ENCODE peak calls at places on chromosomes 6 and 20, in four cellular contexts. One of them, this sample, is unnamed.

GRCh38 chr20:17655286-17655651 is 26.8 kb downstream of the RRBP1 start:
- DNase-seq in K562: no peak
- DNase-seq in H1: no peak
- DNase-seq in GM12878: no peak
- DNase-seq in this sample: no peak

GRCh38 chr6:147192278-147192911 is 11.8 kb upstream of the STXBP5 start:
- DNase-seq in K562: no peak
- DNase-seq in GM12878: no peak
- DNase-seq in H1: no peak
- DNase-seq in this sample: peak; percentile 76

GRCh38 chr6:81625216-81625615 is 127.3 kb downstream of the TENT5A start:
- DNase-seq in GM12878: no peak
- DNase-seq in K562: no peak
- DNase-seq in H1: no peak
- DNase-seq in this sample: no peak

GRCh38 chr6:24451581-24452041 is 37.8 kb downstream of the GPLD1 start:
- DNase-seq in GM12878: no peak
- DNase-seq in H1: no peak
- DNase-seq in K562: no peak
- DNase-seq in this sample: no peak

GRCh38 chr20:21101453-21102251 is 4.5 kb downstream of the LINC00237 start:
- DNase-seq in K562: no peak
- DNase-seq in GM12878: no peak
- DNase-seq in H1: peak; percentile 76
- DNase-seq in this sample: no peak

GRCh38 chr6:15063253-15063853 is 182.5 kb upstream of the JARID2 start:
- DNase-seq in K562: no peak
- DNase-seq in GM12878: no peak
- DNase-seq in H1: no peak
- DNase-seq in this sample: peak; percentile 31

GRCh38 chr20:18537651-18538050 is 29.6 kb upstream of the SMIM26 start:
- DNase-seq in H1: no peak
- DNase-seq in GM12878: no peak
- DNase-seq in K562: no peak
- DNase-seq in this sample: no peak

GRCh38 chr6:159312204-159312603 is 143.0 kb downstream of the FNDC1 start:
- DNase-seq in K562: no peak
- DNase-seq in H1: no peak
- DNase-seq in GM12878: no peak
- DNase-seq in this sample: no peak

GRCh38 chr6:29553268-29554057 is 6.1 kb downstream of the UBD start:
- DNase-seq in H1: peak; percentile 85
- DNase-seq in K562: no peak
- DNase-seq in GM12878: no peak
- DNase-seq in this sample: no peak

GRCh38 chr6:104477569-104477968 is 382.1 kb downstream of the HACE1 start:
- DNase-seq in K562: no peak
- DNase-seq in H1: no peak
- DNase-seq in GM12878: no peak
- DNase-seq in this sample: no peak

GRCh38 chr6:109867009-109867969 is 110.8 kb upstream of the GPR6 start:
- DNase-seq in H1: no peak
- DNase-seq in K562: no peak
- DNase-seq in GM12878: no peak
- DNase-seq in this sample: no peak

GRCh38 chr6:42104095-42104806 is 38.2 kb downstream of the C6orf132 start:
- DNase-seq in H1: peak; percentile 93
- DNase-seq in K562: peak; percentile 93
- DNase-seq in GM12878: peak; percentile 15
- DNase-seq in this sample: peak; percentile 61

GRCh38 chr20:18412202-18412901 is 54.5 kb downstream of the DZANK1 start:
- DNase-seq in K562: no peak
- DNase-seq in GM12878: peak; percentile 28
- DNase-seq in H1: no peak
- DNase-seq in this sample: no peak

GRCh38 chr6:2695464-2696095 is 55.1 kb downstream of the MYLK4 start:
- DNase-seq in H1: no peak
- DNase-seq in K562: no peak
- DNase-seq in GM12878: no peak
- DNase-seq in this sample: peak; percentile 27

GRCh38 chr20:32516985-32517873 is 67.9 kb downstream of the NOL4L start:
- DNase-seq in H1: no peak
- DNase-seq in GM12878: no peak
- DNase-seq in K562: no peak
- DNase-seq in this sample: no peak

GRCh38 chr20:59398552-59399265 is 98.3 kb downstream of the EDN3 start:
- DNase-seq in H1: no peak
- DNase-seq in K562: no peak
- DNase-seq in GM12878: no peak
- DNase-seq in this sample: no peak

GRCh38 chr20:57838670-57839142 is 128.9 kb upstream of the PMEPA1 start:
- DNase-seq in GM12878: no peak
- DNase-seq in K562: no peak
- DNase-seq in H1: peak; percentile 38
- DNase-seq in this sample: no peak

DNA sequence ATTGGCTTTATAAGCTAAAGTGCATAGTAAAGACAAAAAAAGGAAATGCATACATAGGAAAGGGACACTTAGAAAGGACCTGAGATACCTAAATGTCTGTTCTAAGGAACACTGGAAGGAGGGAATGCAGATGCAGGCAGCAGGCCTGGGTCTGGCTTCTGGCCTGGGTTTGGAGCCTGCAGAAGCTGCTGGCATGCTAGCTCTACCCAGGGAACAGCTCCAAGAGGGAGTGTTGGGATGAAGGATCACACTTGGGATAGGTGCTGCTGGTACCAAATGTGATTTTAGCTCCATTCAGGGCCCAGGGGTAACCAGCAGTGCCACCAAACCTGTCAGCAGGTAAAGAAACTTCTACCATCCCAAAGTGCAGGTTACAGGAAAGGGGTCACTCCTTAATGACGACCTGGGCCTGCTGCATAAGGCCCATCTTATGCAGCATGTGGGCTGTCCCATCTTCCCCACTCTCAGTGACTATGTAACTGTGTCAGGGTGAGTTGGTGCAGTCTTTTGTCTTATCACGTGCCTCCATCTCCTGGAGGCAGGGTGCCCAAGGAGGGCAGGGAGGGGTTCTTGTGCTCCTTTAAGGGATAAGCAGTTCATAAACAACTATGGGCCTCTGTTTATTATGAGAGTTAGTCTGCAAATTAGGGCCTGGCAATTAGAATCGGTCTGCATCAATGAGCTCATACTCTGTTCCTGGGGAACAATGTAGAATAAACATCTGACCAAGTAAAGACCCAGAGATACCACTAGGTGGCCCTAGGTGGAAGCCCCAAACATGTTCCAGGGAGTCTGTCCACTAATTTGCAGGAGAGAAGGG is 26.9 kb downstream of the DDX27 start:
- DNase-seq in K562: peak; percentile 62
- DNase-seq in H1: no peak
- DNase-seq in GM12878: no peak
- DNase-seq in this sample: peak; percentile 68
- H3K27ac ChIP-seq in K562: no peak overlapping the region
- H3K27ac ChIP-seq in H1: peak overlapping the region; percentile 2
- H3K27ac ChIP-seq in GM12878: no peak overlapping the region
- H3K27ac ChIP-seq in this sample: no peak overlapping the region

GRCh38 chr20:64082821-64083379 is 1.3 kb downstream of the LKAAEAR1 start:
- DNase-seq in GM12878: no peak
- DNase-seq in K562: no peak
- DNase-seq in H1: no peak
- DNase-seq in this sample: no peak

GRCh38 chr20:64082126-64082638 is 2.0 kb downstream of the LKAAEAR1 start:
- DNase-seq in K562: no peak
- DNase-seq in GM12878: no peak
- DNase-seq in H1: peak; percentile 65
- DNase-seq in this sample: peak; percentile 55

GRCh38 chr20:64083380-64084208 is 604 bp downstream of the LKAAEAR1 start:
- DNase-seq in GM12878: no peak
- DNase-seq in H1: peak; percentile 87
- DNase-seq in K562: peak; percentile 90
- DNase-seq in this sample: peak; percentile 67

GRCh38 chr20:64086801-64087200 is 2.6 kb upstream of the LKAAEAR1 start:
- DNase-seq in GM12878: no peak
- DNase-seq in K562: no peak
- DNase-seq in H1: no peak
- DNase-seq in this sample: no peak

GRCh38 chr20:64084209-64085152 is at the start of gene LKAAEAR1:
- DNase-seq in K562: no peak
- DNase-seq in GM12878: no peak
- DNase-seq in H1: peak; percentile 75
- DNase-seq in this sample: no peak
- TF ChIP-seq EZH2 in K562: no peak
- TF ChIP-seq EZH2 in GM12878: no peak
- TF ChIP-seq EZH2 in H1: no peak
- TF ChIP-seq EZH2 in this sample: peak; percentile 96

GRCh38 chr20:4067600-4068261 is 52.4 kb upstream of the RNF24 start:
- DNase-seq in GM12878: no peak
- DNase-seq in K562: no peak
- DNase-seq in H1: no peak
- DNase-seq in this sample: no peak

GRCh38 chr20:4066551-4066950 is 51.2 kb upstream of the RNF24 start:
- DNase-seq in GM12878: no peak
- DNase-seq in K562: no peak
- DNase-seq in H1: no peak
- DNase-seq in this sample: no peak

GRCh38 chr20:4070323-4071176 is 55.2 kb upstream of the RNF24 start:
- DNase-seq in H1: no peak
- DNase-seq in GM12878: no peak
- DNase-seq in K562: no peak
- DNase-seq in this sample: no peak

GRCh38 chr20:4069741-4070140 is 54.4 kb upstream of the RNF24 start:
- DNase-seq in K562: no peak
- DNase-seq in H1: no peak
- DNase-seq in GM12878: no peak
- DNase-seq in this sample: no peak

DNA sequence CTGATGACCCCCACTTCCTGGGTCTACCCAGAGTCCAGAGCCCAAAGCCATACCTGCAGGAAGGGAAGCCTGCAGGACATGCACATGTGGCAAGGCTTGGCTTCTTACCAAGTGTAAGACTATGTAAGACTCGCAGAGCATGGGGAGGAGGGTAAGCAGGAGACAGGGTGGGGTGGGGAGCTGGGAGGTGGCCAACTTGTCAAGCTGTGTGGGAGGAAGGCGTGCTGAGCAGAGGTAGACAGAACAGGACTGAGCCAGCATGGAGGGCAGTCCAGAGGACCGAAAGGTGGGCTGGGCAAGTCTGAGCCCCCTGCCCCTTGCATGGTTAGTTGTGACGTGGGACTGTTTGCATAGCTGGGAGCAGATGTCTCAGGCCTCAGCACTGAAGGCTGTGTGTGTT is 53.4 kb upstream of the RNF24 start:
- DNase-seq in K562: peak; percentile 65
- DNase-seq in GM12878: no peak
- DNase-seq in H1: no peak
- DNase-seq in this sample: no peak
- TF ChIP-seq CHD2 in K562: no peak
- TF ChIP-seq CHD2 in GM12878: no peak
- TF ChIP-seq CHD2 in H1: no peak
- TF ChIP-seq CHD2 in this sample: no peak

DNA sequence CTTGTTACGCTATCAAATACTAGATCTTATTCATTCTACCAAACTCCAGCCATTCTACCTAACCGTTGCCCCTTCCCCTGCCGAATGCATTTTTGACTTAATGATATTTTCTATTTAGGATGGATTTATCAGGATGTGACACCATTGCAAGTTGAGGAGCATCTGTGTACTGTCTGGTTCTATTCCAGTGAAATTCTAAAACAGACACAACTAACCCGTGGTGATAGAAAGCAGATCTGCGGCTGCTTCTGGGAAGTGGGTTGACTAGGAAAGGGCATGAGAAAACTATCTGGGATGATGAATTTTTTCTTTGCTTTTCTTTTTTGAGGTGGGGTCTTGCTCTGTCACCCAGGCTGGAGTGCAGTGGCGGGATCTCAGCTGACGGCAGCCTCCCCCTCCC is 20.7 kb upstream of the SRC start:
- DNase-seq in K562: no peak
- DNase-seq in GM12878: no peak
- DNase-seq in H1: no peak
- DNase-seq in this sample: no peak
- H3K27ac ChIP-seq in K562: no peak overlapping the region
- H3K27ac ChIP-seq in GM12878: no peak overlapping the region
- H3K27ac ChIP-seq in H1: no peak overlapping the region
- H3K27ac ChIP-seq in this sample: no peak overlapping the region

DNA sequence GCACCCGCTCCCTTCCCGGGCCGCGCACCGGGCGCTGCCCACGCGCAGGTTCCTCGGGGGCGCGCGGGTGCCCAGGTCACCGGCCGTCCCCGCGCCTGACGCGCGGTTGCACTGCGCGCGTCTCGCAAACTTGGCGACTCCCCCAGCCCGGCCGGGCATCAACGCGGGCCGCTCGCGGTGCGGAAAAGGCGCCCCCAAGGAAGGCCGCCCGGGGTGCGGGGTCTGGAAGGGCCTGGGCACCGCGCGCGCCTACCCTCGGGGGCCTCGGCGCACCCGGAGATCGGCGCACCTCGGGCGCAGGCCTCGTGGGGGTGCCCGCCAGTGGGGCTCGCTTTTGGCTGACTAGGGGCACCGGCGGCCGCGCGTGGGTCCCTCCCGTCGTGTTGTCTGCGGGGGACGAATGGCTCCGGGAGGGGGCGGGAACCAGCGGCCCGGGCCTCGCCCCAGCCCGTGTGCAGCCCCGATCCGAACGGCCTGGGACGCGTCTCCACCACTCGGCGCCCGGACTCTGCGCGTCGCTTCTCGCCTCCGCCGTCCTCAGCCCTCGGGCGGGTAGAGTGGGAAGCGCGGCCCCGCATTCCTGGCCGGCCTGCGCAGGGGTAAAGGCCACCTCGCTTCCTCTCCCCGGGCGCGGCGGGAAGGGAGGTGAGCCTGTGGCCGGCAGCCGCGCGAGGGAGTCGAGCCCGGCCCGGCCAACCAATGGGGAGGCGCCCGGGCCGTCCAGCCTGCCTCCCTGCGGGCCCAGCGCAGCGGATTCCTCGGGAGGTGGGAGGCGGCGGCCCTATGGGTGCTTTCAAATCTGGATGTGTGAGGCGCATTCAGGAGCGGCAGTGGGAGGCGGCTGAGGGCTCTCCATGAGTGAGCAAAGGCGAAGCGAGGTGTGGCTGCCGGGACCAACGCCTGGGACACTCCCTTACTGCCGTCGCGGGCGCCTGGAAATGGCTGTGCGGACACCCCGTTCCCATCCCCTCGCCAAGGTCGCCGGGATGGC is 927 bp upstream of the ZBTB46 start:
- DNase-seq in GM12878: no peak
- DNase-seq in K562: peak; percentile 78
- DNase-seq in H1: peak; percentile 76
- DNase-seq in this sample: peak; percentile 64
- TF ChIP-seq EZH2 in GM12878: no peak
- TF ChIP-seq EZH2 in K562: no peak
- TF ChIP-seq EZH2 in H1: peak; percentile 57
- TF ChIP-seq EZH2 in this sample: no peak

DNA sequence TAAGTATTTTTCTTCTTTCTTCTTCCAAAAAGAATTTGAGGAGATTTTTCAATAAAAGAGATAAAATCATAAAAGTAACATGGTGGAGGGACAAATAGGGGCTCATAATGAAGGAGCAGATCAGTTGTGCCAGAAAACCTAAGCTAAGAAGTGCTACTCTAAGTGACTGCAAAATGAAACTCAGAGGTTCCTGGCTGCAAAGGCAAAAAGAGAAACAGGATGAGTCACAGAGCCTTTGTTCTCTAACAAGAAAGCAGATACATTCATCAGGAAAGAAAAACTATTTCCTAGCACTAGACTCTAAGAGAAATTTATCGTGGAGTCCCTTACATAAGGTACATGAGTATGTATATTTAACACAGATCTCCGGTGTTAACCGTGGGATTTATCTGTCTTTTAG is 49.8 kb downstream of the TSHZ2 start:
- DNase-seq in H1: no peak
- DNase-seq in K562: no peak
- DNase-seq in GM12878: no peak
- DNase-seq in this sample: no peak
- TF ChIP-seq CHD2 in H1: no peak
- TF ChIP-seq CHD2 in K562: no peak
- TF ChIP-seq CHD2 in GM12878: no peak
- TF ChIP-seq CHD2 in this sample: no peak

This sample was measured in HepG2.